ENCODE peak calls at places on chromosomes 2 and 18, in nine cellular contexts. P, R, I, B, G, O, M, Y and Z are unnamed samples.

GRCh38 chr2:140273958-140274357 is 1493.8 kb upstream of the NXPH2 start:
- DNase-seq in Y (no peak), I (no peak), M (no peak), O (no peak), R (no peak), P (no peak), G (no peak), B (no peak), Z (no peak)

GRCh38 chr2:6977095-6977777 is 60.0 kb downstream of the RNF144A start:
- DNase-seq in B (peak), Y (peak), I (no peak), M (no peak), P (peak), G (no peak), R (no peak), O (no peak), Z (no peak)

GRCh38 chr18:2997429-2997828 is 15.5 kb downstream of the LPIN2 start:
- DNase-seq in P (no peak), M (no peak), Y (no peak), B (no peak), O (no peak), R (no peak), G (no peak), I (no peak), Z (no peak)

GRCh38 chr2:84395819-84396218 is 63.3 kb downstream of the SUCLG1 start:
- DNase-seq in P (no peak), B (no peak), I (no peak), O (no peak), R (no peak), Y (no peak), M (peak), G (no peak), Z (no peak)

GRCh38 chr2:98601532-98602132 is 6.7 kb downstream of the COA5 start:
- DNase-seq in P (no peak), M (no peak), O (no peak), I (no peak), Y (no peak), B (no peak), G (no peak), R (no peak), Z (no peak)

GRCh38 chr18:75125359-75126331 is 83.3 kb downstream of the PTGR3 start:
- DNase-seq in R (no peak), I (no peak), G (peak), M (no peak), B (no peak), O (peak), Y (no peak), P (no peak), Z (no peak)

GRCh38 chr2:240529344-240529999 is 28.3 kb downstream of the ANKMY1 start:
- DNase-seq in I (no peak), R (no peak), O (peak), P (no peak), M (no peak), B (no peak), Y (no peak), G (no peak), Z (no peak)

GRCh38 chr2:105734762-105735538 is 9.8 kb upstream of the NCK2 start:
- DNase-seq in R (no peak), M (peak), P (no peak), Y (no peak), O (no peak), B (no peak), G (no peak), I (no peak), Z (no peak)

GRCh38 chr2:156110890-156111289 is 221.6 kb downstream of the NR4A2 start:
- DNase-seq in G (peak), P (no peak), I (peak), M (no peak), B (no peak), Y (no peak), R (no peak), O (no peak), Z (no peak)

GRCh38 chr2:88654714-88655113 is 27.4 kb upstream of the EIF2AK3 start:
- DNase-seq in M (peak), P (no peak), I (no peak), B (no peak), O (no peak), Y (no peak), G (no peak), R (no peak), Z (no peak)

GRCh38 chr2:18749912-18750526 is 160.7 kb upstream of the NT5C1B start:
- DNase-seq in B (peak), I (peak), R (no peak), P (peak), Y (no peak), O (peak), G (peak), M (no peak), Z (no peak)

GRCh38 chr2:216918088-216918680 is 58.3 kb upstream of the TNP1 start:
- DNase-seq in Y (peak), P (peak), G (no peak), B (no peak), R (peak), M (peak), I (no peak), O (peak), Z (no peak)

GRCh38 chr2:214577769-214578168 is 166.9 kb downstream of the VWC2L start:
- DNase-seq in R (no peak), I (no peak), O (no peak), M (no peak), P (no peak), G (no peak), Y (no peak), B (no peak), Z (no peak)

GRCh38 chr2:200765139-200765951 is 46.4 kb upstream of the BZW1 start:
- DNase-seq in Y (no peak), B (no peak), I (peak), P (peak), M (peak), R (peak), O (no peak), G (no peak), Z (no peak)

GRCh38 chr18:12692206-12692605 is 10.3 kb downstream of the CEP76 start:
- DNase-seq in P (no peak), M (no peak), O (no peak), R (no peak), G (no peak), I (no peak), Y (no peak), B (no peak), Z (no peak)

GRCh38 chr2:51795248-51795888 is 763.4 kb upstream of the NRXN1 start:
- DNase-seq in Y (no peak), B (no peak), P (no peak), G (no peak), R (no peak), I (no peak), M (no peak), O (no peak), Z (no peak)

GRCh38 chr2:158931577-158931976 is 36.9 kb upstream of the TANC1 start:
- DNase-seq in P (no peak), O (no peak), I (no peak), M (peak), Y (no peak), B (no peak), R (no peak), G (no peak), Z (no peak)

GRCh38 chr2:54409752-54410151 is 46.4 kb upstream of the SPTBN1 start:
- DNase-seq in G (no peak), R (no peak), I (no peak), M (no peak), B (no peak), P (no peak), Y (no peak), O (no peak), Z (no peak)

GRCh38 chr18:23194150-23194968 is 59.1 kb downstream of the CABLES1 start:
- DNase-seq in M (no peak), P (no peak), G (no peak), Y (no peak), R (no peak), I (no peak), O (peak), B (no peak), Z (no peak)

GRCh38 chr18:80167947-80168745 is 59.1 kb downstream of the ADNP2 start:
- DNase-seq in P (no peak), M (no peak), O (no peak), Y (no peak), G (no peak), R (no peak), I (peak), B (no peak), Z (no peak)

GRCh38 chr18:457533-457932 is 43.0 kb downstream of the COLEC12 start:
- DNase-seq in P (no peak), B (no peak), I (no peak), Y (no peak), R (no peak), O (no peak), G (no peak), M (peak), Z (no peak)

GRCh38 chr2:69789129-69789528 is 40.3 kb upstream of the GMCL1 start:
- DNase-seq in P (no peak), I (no peak), M (peak), B (no peak), O (no peak), G (no peak), R (no peak), Y (no peak), Z (no peak)

GRCh38 chr2:237234268-237234667 is 148.6 kb downstream of the COPS8 start:
- DNase-seq in I (no peak), B (peak), Y (no peak), R (no peak), O (peak), G (no peak), P (no peak), M (peak), Z (no peak)

GRCh38 chr18:48367557-48367956 is 41.6 kb downstream of the ZBTB7C start:
- DNase-seq in P (no peak), M (no peak), O (no peak), I (no peak), B (no peak), R (no peak), G (no peak), Y (no peak), Z (no peak)

GRCh38 chr2:233331536-233331935 is 22.8 kb upstream of the DGKD start:
- DNase-seq in Y (peak), M (no peak), I (peak), P (peak), G (peak), B (peak), R (no peak), O (peak), Z (peak)

GRCh38 chr2:46643493-46643892 is 164.1 kb downstream of the TMEM247 start:
- DNase-seq in Y (no peak), O (no peak), R (no peak), B (no peak), G (no peak), I (no peak), M (no peak), P (no peak), Z (no peak)

GRCh38 chr2:67823726-67824125 is 239.1 kb downstream of the C1D start:
- DNase-seq in I (no peak), Y (no peak), M (no peak), P (no peak), B (no peak), R (no peak), O (no peak), G (no peak), Z (no peak)

GRCh38 chr2:30382995-30383394 is 64.1 kb upstream of the LCLAT1 start:
- DNase-seq in G (no peak), P (no peak), Y (no peak), I (no peak), B (no peak), M (no peak), R (no peak), O (no peak), Z (no peak)

GRCh38 chr2:95058466-95058988 is 33.0 kb downstream of the MAL start:
- DNase-seq in Y (no peak), G (peak), R (no peak), M (no peak), P (no peak), I (no peak), O (no peak), B (no peak), Z (no peak)

GRCh38 chr2:217291259-217291658 is 431.4 kb upstream of the TNP1 start:
- DNase-seq in M (no peak), G (no peak), Y (no peak), O (no peak), B (no peak), I (no peak), R (no peak), P (no peak), Z (no peak)

GRCh38 chr2:58101500-58101899 is 54.9 kb downstream of the VRK2 start:
- DNase-seq in R (no peak), M (no peak), G (no peak), P (no peak), I (no peak), Y (no peak), B (no peak), O (no peak), Z (no peak)

DNA sequence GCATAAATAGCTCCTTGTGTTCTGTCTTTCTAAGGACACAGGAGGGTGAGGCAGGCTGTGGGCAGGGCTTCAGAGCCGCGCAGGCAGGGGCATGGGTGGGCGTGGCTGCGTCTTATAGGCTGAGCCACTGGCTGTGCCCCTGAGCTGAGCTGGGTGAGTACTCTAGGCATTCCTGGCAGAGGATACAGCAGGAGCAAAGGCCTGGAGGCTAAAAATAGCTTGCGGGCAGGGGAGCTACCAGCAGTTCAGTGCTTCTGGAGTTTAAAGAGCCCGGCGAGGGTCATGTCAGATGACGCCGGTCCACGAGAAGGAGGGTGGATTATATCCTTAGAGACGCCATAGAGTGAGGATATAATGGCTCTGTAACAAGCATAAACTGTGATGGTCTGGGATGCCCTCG is 31.5 kb upstream of the PDIA6 start:
- DNase-seq in B (no peak), O (no peak), Y (peak), I (no peak), M (no peak), R (peak), G (peak), P (peak), Z (no peak)
- H3K4me3 ChIP-seq in B (no peak), O (no peak), Y (peak), I (no peak), M (no peak), R (no peak), G (no peak), P (peak), Z (no peak)

GRCh38 chr2:202339052-202339870 is 36.9 kb upstream of the BMPR2 start:
- DNase-seq in M (peak), R (no peak), Y (no peak), G (no peak), I (no peak), P (no peak), O (no peak), B (no peak), Z (no peak)
- H3K4me3 ChIP-seq in M (no peak), R (no peak), Y (no peak), G (no peak), I (no peak), P (no peak), O (no peak), B (no peak), Z (no peak)

DNA sequence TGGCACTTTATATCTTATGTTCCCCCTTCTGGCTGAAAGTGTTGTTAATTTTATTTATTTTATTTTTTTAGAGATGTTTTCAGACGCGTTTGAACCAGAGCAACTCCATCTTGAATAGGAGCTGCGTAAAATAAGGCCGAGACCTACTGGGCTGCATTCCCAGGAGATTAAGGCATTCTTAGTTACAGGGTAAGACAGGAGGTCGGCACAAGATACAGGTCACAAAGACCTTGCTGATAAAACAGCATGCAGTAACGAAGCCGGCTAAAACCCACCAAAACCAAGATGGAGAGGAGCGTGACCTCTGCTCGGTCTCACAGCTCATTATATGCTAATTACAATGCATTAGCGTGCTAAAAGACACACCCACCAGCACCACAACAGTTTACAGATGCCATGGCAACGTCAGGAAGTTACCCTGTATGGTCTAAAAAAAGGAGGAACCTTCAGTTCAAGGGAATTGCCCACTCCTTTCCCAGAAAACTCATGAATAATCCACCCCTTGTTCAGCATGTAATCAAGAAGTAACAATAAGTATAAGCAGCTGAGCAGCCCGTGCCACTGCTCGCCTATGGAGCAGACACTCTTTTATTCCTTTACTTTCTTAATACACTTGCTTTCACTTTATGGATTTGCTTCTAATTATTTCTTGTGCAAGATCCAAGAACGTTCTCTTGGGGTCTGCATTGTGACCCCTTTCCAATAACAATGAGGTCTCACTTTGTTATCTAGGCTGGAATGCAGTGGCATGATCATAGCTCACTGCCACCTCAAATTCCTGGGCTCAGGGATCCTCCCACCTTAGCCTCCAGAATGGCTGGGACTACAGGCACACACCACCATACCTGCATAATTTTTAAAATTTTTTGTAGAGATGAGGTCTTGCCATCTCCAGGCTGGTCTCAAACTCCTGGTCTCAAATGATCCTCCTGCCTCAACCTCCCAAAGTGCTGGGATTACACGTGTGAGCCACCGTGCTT is 55.9 kb downstream of the CACNB4 start:
- DNase-seq in I (no peak), G (no peak), P (no peak), O (no peak), R (no peak), M (no peak), Y (no peak), B (no peak), Z (no peak)
- H3K4me3 ChIP-seq in I (no peak), G (no peak), P (no peak), O (no peak), R (no peak), M (no peak), Y (no peak), B (no peak), Z (no peak)

GRCh38 chr2:43676322-43677050 is at the start of gene C1GALT1C1L:
- DNase-seq in R (no peak), M (peak), G (peak), O (peak), Y (peak), P (peak), B (peak), I (peak), Z (no peak)
- H3K4me3 ChIP-seq in R (peak), M (peak), G (peak), O (peak), Y (peak), P (peak), B (peak), I (peak), Z (peak)